ENCODE peak calls at places on chromosomes 4 and X, in five cellular contexts. One of them, this sample, is unnamed.

GRCh38 chrX:29851971-29852605 is 363.3 kb upstream of the MAGEB2 start:
- DNase-seq in T-helper 17 cell: no peak
- DNase-seq in A549: no peak
- DNase-seq in HS-5: no peak
- DNase-seq in activated naive CD8-positive, alpha-beta T cell treated with anti-CD3 and anti-CD28 coated beads, Interleukin-2, amount 50 U/mL, for 24 hours: no peak
- DNase-seq in this sample: no peak

GRCh38 chrX:15177316-15177715 is 92.6 kb downstream of the ASB9 start:
- DNase-seq in activated naive CD8-positive, alpha-beta T cell treated with anti-CD3 and anti-CD28 coated beads, Interleukin-2, amount 50 U/mL, for 24 hours: no peak
- DNase-seq in T-helper 17 cell: no peak
- DNase-seq in HS-5: no peak
- DNase-seq in A549: no peak
- DNase-seq in this sample: no peak

GRCh38 chrX:84188320-84188834 is 378 bp upstream of the RPS6KA6 start:
- DNase-seq in A549: peak; percentile 48
- DNase-seq in activated naive CD8-positive, alpha-beta T cell treated with anti-CD3 and anti-CD28 coated beads, Interleukin-2, amount 50 U/mL, for 24 hours: peak; percentile 4
- DNase-seq in HS-5: no peak
- DNase-seq in T-helper 17 cell: no peak
- DNase-seq in this sample: no peak

GRCh38 chr4:16881151-16881884 is 17.1 kb downstream of the LDB2 start:
- DNase-seq in activated naive CD8-positive, alpha-beta T cell treated with anti-CD3 and anti-CD28 coated beads, Interleukin-2, amount 50 U/mL, for 24 hours: no peak
- DNase-seq in HS-5: no peak
- DNase-seq in A549: no peak
- DNase-seq in T-helper 17 cell: no peak
- DNase-seq in this sample: no peak

GRCh38 chr4:88623097-88623496 is 30.8 kb downstream of the HERC3 start:
- DNase-seq in HS-5: peak; percentile 96
- DNase-seq in T-helper 17 cell: no peak
- DNase-seq in A549: peak; percentile 48
- DNase-seq in activated naive CD8-positive, alpha-beta T cell treated with anti-CD3 and anti-CD28 coated beads, Interleukin-2, amount 50 U/mL, for 24 hours: no peak
- DNase-seq in this sample: no peak

GRCh38 chr4:54066718-54067129 is 2.3 kb upstream of the CHIC2 start:
- DNase-seq in HS-5: no peak
- DNase-seq in A549: no peak
- DNase-seq in T-helper 17 cell: no peak
- DNase-seq in activated naive CD8-positive, alpha-beta T cell treated with anti-CD3 and anti-CD28 coated beads, Interleukin-2, amount 50 U/mL, for 24 hours: no peak
- DNase-seq in this sample: no peak

GRCh38 chrX:21926527-21927278 is 13.8 kb upstream of the SMS start:
- DNase-seq in A549: peak; percentile 77
- DNase-seq in HS-5: peak; percentile 91
- DNase-seq in activated naive CD8-positive, alpha-beta T cell treated with anti-CD3 and anti-CD28 coated beads, Interleukin-2, amount 50 U/mL, for 24 hours: no peak
- DNase-seq in T-helper 17 cell: no peak
- DNase-seq in this sample: no peak

GRCh38 chr4:8819421-8820177 is 52.0 kb downstream of the HMX1 start:
- DNase-seq in HS-5: no peak
- DNase-seq in T-helper 17 cell: no peak
- DNase-seq in A549: no peak
- DNase-seq in activated naive CD8-positive, alpha-beta T cell treated with anti-CD3 and anti-CD28 coated beads, Interleukin-2, amount 50 U/mL, for 24 hours: no peak
- DNase-seq in this sample: no peak

GRCh38 chr4:187172340-187172761 is 448.7 kb upstream of the FAT1 start:
- DNase-seq in A549: no peak
- DNase-seq in activated naive CD8-positive, alpha-beta T cell treated with anti-CD3 and anti-CD28 coated beads, Interleukin-2, amount 50 U/mL, for 24 hours: no peak
- DNase-seq in HS-5: no peak
- DNase-seq in T-helper 17 cell: no peak
- DNase-seq in this sample: no peak

GRCh38 chr4:185839204-185839712 is 27.3 kb upstream of the SORBS2 start:
- DNase-seq in A549: peak; percentile 65
- DNase-seq in activated naive CD8-positive, alpha-beta T cell treated with anti-CD3 and anti-CD28 coated beads, Interleukin-2, amount 50 U/mL, for 24 hours: no peak
- DNase-seq in T-helper 17 cell: no peak
- DNase-seq in HS-5: peak; percentile 92
- DNase-seq in this sample: no peak

GRCh38 chrX:109760922-109761250 is 27.8 kb upstream of the ACSL4 start:
- DNase-seq in A549: no peak
- DNase-seq in activated naive CD8-positive, alpha-beta T cell treated with anti-CD3 and anti-CD28 coated beads, Interleukin-2, amount 50 U/mL, for 24 hours: no peak
- DNase-seq in T-helper 17 cell: no peak
- DNase-seq in HS-5: no peak
- DNase-seq in this sample: no peak

GRCh38 chr4:6695660-6696581 is 2.2 kb downstream of the S100P start:
- DNase-seq in T-helper 17 cell: peak; percentile 58
- DNase-seq in HS-5: no peak
- DNase-seq in A549: peak; percentile 46
- DNase-seq in activated naive CD8-positive, alpha-beta T cell treated with anti-CD3 and anti-CD28 coated beads, Interleukin-2, amount 50 U/mL, for 24 hours: no peak
- DNase-seq in this sample: peak; percentile 24

GRCh38 chrX:14864626-14865025 is 8.2 kb downstream of the FANCB start:
- DNase-seq in T-helper 17 cell: no peak
- DNase-seq in activated naive CD8-positive, alpha-beta T cell treated with anti-CD3 and anti-CD28 coated beads, Interleukin-2, amount 50 U/mL, for 24 hours: no peak
- DNase-seq in A549: no peak
- DNase-seq in HS-5: peak; percentile 26
- DNase-seq in this sample: no peak

GRCh38 chr4:145843148-145843547 is 95.5 kb downstream of the ZNF827 start:
- DNase-seq in HS-5: peak; percentile 46
- DNase-seq in activated naive CD8-positive, alpha-beta T cell treated with anti-CD3 and anti-CD28 coated beads, Interleukin-2, amount 50 U/mL, for 24 hours: no peak
- DNase-seq in T-helper 17 cell: no peak
- DNase-seq in A549: no peak
- DNase-seq in this sample: no peak

GRCh38 chr4:8013976-8014726 is 74.5 kb upstream of the AFAP1 start:
- DNase-seq in activated naive CD8-positive, alpha-beta T cell treated with anti-CD3 and anti-CD28 coated beads, Interleukin-2, amount 50 U/mL, for 24 hours: no peak
- DNase-seq in HS-5: no peak
- DNase-seq in A549: no peak
- DNase-seq in T-helper 17 cell: no peak
- DNase-seq in this sample: no peak

GRCh38 chrX:1537031-1537715 is at the start of gene P2RY8:
- DNase-seq in activated naive CD8-positive, alpha-beta T cell treated with anti-CD3 and anti-CD28 coated beads, Interleukin-2, amount 50 U/mL, for 24 hours: peak; percentile 79
- DNase-seq in T-helper 17 cell: peak; percentile 57
- DNase-seq in A549: peak; percentile 32
- DNase-seq in HS-5: no peak
- DNase-seq in this sample: peak; percentile 45

GRCh38 chr4:146245246-146245645 is 30.9 kb downstream of the REELD1 start:
- DNase-seq in A549: no peak
- DNase-seq in activated naive CD8-positive, alpha-beta T cell treated with anti-CD3 and anti-CD28 coated beads, Interleukin-2, amount 50 U/mL, for 24 hours: no peak
- DNase-seq in HS-5: no peak
- DNase-seq in T-helper 17 cell: no peak
- DNase-seq in this sample: no peak

GRCh38 chr4:26723216-26723615 is 137.4 kb upstream of the STIM2 start:
- DNase-seq in activated naive CD8-positive, alpha-beta T cell treated with anti-CD3 and anti-CD28 coated beads, Interleukin-2, amount 50 U/mL, for 24 hours: peak; percentile 9
- DNase-seq in T-helper 17 cell: no peak
- DNase-seq in HS-5: no peak
- DNase-seq in A549: no peak
- DNase-seq in this sample: no peak

GRCh38 chr4:110620352-110621327 is 2.2 kb downstream of the PITX2 start:
- DNase-seq in A549: no peak
- DNase-seq in HS-5: no peak
- DNase-seq in T-helper 17 cell: no peak
- DNase-seq in activated naive CD8-positive, alpha-beta T cell treated with anti-CD3 and anti-CD28 coated beads, Interleukin-2, amount 50 U/mL, for 24 hours: no peak
- DNase-seq in this sample: no peak

GRCh38 chr4:75633846-75634245 is 3.5 kb upstream of the CDKL2 start:
- DNase-seq in activated naive CD8-positive, alpha-beta T cell treated with anti-CD3 and anti-CD28 coated beads, Interleukin-2, amount 50 U/mL, for 24 hours: no peak
- DNase-seq in A549: no peak
- DNase-seq in HS-5: peak; percentile 34
- DNase-seq in T-helper 17 cell: no peak
- DNase-seq in this sample: no peak

GRCh38 chr4:185257694-185258093 is 48.3 kb downstream of the SNX25 start:
- DNase-seq in T-helper 17 cell: no peak
- DNase-seq in activated naive CD8-positive, alpha-beta T cell treated with anti-CD3 and anti-CD28 coated beads, Interleukin-2, amount 50 U/mL, for 24 hours: no peak
- DNase-seq in HS-5: no peak
- DNase-seq in A549: no peak
- DNase-seq in this sample: no peak

GRCh38 chr4:71133491-71133890 is 140.0 kb downstream of the DCK start:
- DNase-seq in T-helper 17 cell: no peak
- DNase-seq in activated naive CD8-positive, alpha-beta T cell treated with anti-CD3 and anti-CD28 coated beads, Interleukin-2, amount 50 U/mL, for 24 hours: no peak
- DNase-seq in A549: no peak
- DNase-seq in HS-5: no peak
- DNase-seq in this sample: no peak

GRCh38 chr4:143234153-143234552 is 49.4 kb downstream of the USP38 start:
- DNase-seq in activated naive CD8-positive, alpha-beta T cell treated with anti-CD3 and anti-CD28 coated beads, Interleukin-2, amount 50 U/mL, for 24 hours: no peak
- DNase-seq in T-helper 17 cell: no peak
- DNase-seq in HS-5: no peak
- DNase-seq in A549: no peak
- DNase-seq in this sample: no peak

GRCh38 chr4:26075588-26075987 is 161.6 kb downstream of the SMIM20 start:
- DNase-seq in T-helper 17 cell: no peak
- DNase-seq in A549: no peak
- DNase-seq in activated naive CD8-positive, alpha-beta T cell treated with anti-CD3 and anti-CD28 coated beads, Interleukin-2, amount 50 U/mL, for 24 hours: no peak
- DNase-seq in HS-5: no peak
- DNase-seq in this sample: no peak

GRCh38 chr4:53128959-53129358 is 236.9 kb downstream of the SCFD2 start:
- DNase-seq in activated naive CD8-positive, alpha-beta T cell treated with anti-CD3 and anti-CD28 coated beads, Interleukin-2, amount 50 U/mL, for 24 hours: no peak
- DNase-seq in HS-5: no peak
- DNase-seq in A549: no peak
- DNase-seq in T-helper 17 cell: no peak
- DNase-seq in this sample: no peak